ENCODE peak calls at places on chromosomes 6 and 20, in six cellular contexts. N is IMR-90, K is cardiac muscle cell, O is adipocyte, H is Panc1, F is heart right ventricle. Z is an unnamed sample.

GRCh38 chr6:1024587-1024986 is 287.3 kb upstream of the FOXQ1 start:
- DNase-seq in N (peak; percentile 82), K (no peak), O (peak; percentile 94), H (no peak), F (no peak), Z (no peak)

GRCh38 chr6:41659935-41660334 is 21.7 kb downstream of the MDFI start:
- DNase-seq in N (no peak), K (no peak), O (no peak), H (no peak), F (no peak), Z (no peak)

GRCh38 chr6:47235964-47236760 is 73.5 kb downstream of the TNFRSF21 start:
- DNase-seq in N (no peak), K (no peak), O (no peak), H (no peak), F (peak; percentile 22), Z (no peak)

GRCh38 chr20:35133006-35133405 is 14.1 kb downstream of the EDEM2 start:
- DNase-seq in N (no peak), K (no peak), O (no peak), H (no peak), F (no peak), Z (no peak)

GRCh38 chr6:123042412-123042811 is 46.4 kb downstream of the CLVS2 start:
- DNase-seq in N (no peak), K (no peak), O (no peak), H (no peak), F (no peak), Z (no peak)

GRCh38 chr6:97524846-97525245 is 241.8 kb upstream of the MMS22L start:
- DNase-seq in N (no peak), K (no peak), O (no peak), H (no peak), F (no peak), Z (no peak)

GRCh38 chr6:134732761-134733160 is 217.1 kb downstream of the ALDH8A1 start:
- DNase-seq in N (peak; percentile 29), K (no peak), O (no peak), H (no peak), F (no peak), Z (no peak)

GRCh38 chr20:57762531-57763234 is 52.9 kb upstream of the PMEPA1 start:
- DNase-seq in N (no peak), K (no peak), O (no peak), H (no peak), F (no peak), Z (peak; percentile 15)

GRCh38 chr20:33812673-33813462 is 1.7 kb downstream of the CHMP4B start:
- DNase-seq in N (no peak), K (no peak), O (peak; percentile 55), H (no peak), F (no peak), Z (peak; percentile 41)

GRCh38 chr20:1443085-1443484 is 23.6 kb downstream of the NSFL1C start:
- DNase-seq in N (no peak), K (no peak), O (no peak), H (no peak), F (no peak), Z (no peak)

GRCh38 chr20:1449370-1449769 is 17.3 kb downstream of the NSFL1C start:
- DNase-seq in N (no peak), K (no peak), O (no peak), H (no peak), F (no peak), Z (no peak)

GRCh38 chr20:1448081-1448627 is 18.5 kb downstream of the NSFL1C start:
- DNase-seq in N (no peak), K (no peak), O (no peak), H (no peak), F (no peak), Z (no peak)

GRCh38 chr20:1442304-1442703 is 24.3 kb downstream of the NSFL1C start:
- DNase-seq in N (no peak), K (no peak), O (no peak), H (no peak), F (no peak), Z (no peak)

DNA sequence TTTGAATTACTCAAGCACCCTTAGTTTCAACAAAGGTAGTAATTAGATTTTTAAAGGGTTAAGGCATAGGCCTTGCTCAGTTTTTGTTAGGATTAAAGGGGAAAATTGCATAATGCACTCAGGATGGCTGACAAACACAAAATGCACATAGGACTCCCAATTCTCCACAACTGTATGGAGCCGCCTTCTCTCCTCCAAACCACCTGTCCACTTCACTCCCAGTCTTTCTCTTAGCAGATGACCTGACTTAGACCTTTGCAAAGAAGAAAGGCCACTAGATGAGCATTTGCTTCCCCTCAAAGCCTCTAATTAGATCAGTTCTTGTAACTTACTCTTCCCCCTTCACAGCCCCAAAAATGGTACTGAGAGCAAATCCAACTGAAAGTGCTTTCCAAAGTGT is 20.1 kb downstream of the NSFL1C start:
- DNase-seq in N (no peak), K (no peak), O (no peak), H (no peak), F (no peak), Z (no peak)
- H3K4me3 ChIP-seq in N (no peak overlapping the region), K (no peak overlapping the region), O (no peak overlapping the region), H (no peak overlapping the region), F (no peak overlapping the region), Z (no peak overlapping the region)

GRCh38 chr6:43781941-43782704 is 12.1 kb downstream of the VEGFA start:
- DNase-seq in N (no peak), K (no peak), O (no peak), H (no peak), F (no peak), Z (no peak)
- H3K4me1 ChIP-seq in N (peaks cover 2% of the 10 kb centered on the region), K (no peaks in the 10 kb centered on the region), O (peaks cover 11% of the 10 kb centered on the region), H (peaks cover 4% of the 10 kb centered on the region), F (peaks cover 32% of the 10 kb centered on the region), Z (no peaks in the 10 kb centered on the region)

DNA sequence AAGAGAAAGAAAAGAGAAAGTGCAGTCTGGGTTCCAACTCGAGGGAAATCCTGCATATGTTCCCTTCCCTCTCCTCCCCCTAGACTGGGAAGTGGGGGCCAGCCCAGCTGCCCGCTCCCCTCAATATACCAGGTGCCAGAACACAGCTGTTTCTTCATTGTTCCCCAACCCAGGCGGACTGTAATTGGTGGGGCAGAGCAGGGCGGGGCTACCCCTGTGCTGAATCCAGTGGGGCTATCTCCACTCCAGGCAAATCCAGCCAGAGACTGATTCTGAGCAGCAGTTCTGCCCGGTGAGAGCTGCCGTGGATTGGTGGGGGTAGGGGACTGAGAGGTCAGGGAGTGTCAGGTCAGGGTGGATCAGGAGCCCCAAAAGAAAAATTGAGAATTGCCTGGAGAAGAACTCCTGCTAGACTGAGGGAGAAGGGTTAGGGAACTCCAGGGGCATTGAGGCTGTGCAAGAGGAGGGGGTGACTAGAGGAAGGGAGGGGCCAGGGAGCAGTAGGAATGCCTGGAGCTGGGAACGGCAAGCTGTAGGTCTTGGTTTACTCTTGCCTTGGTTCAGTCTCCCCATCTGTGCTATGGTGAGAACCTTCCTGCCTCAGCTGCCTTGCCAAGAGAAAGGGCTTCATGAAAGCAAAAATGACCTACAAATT is at the start of gene MYMX:
- DNase-seq in N (no peak), K (no peak), O (no peak), H (no peak), F (peak; percentile 47), Z (no peak)
- H3K4me3 ChIP-seq in N (no peak within 1 kb of the TSS), K (no peak within 1 kb of the TSS), O (peak within 1 kb of the TSS; percentile 26), H (no peak within 1 kb of the TSS), F (peak within 1 kb of the TSS; percentile 24), Z (no peak within 1 kb of the TSS)

DNA sequence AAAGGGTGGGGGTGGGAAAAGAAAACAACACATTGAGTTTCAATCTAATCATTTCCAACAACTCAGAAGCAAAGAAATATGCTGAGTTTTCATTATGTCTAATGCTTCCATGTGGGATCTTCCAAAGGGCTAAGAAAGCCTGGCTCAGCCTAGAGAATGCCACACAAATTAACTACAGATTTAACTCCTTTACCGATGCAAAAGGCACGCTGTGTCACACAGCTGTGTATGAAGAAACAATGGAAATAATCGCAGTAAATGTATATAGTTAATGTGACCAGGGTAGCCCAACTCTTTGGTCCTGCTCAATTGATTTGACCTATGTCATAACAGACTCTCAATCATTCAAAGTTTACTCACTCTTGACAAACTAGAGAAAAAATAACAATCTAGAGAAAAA is 17.8 kb downstream of the B4GALT5 start:
- DNase-seq in N (no peak), K (no peak), O (peak; percentile 47), H (no peak), F (no peak), Z (no peak)
- H3K4me1 ChIP-seq in N (peaks cover 13% of the 10 kb centered on the region), K (peaks cover 10% of the 10 kb centered on the region), O (peaks cover 44% of the 10 kb centered on the region), H (peaks cover 62% of the 10 kb centered on the region), F (peaks cover 37% of the 10 kb centered on the region), Z (peaks cover 100% of the 10 kb centered on the region)

DNA sequence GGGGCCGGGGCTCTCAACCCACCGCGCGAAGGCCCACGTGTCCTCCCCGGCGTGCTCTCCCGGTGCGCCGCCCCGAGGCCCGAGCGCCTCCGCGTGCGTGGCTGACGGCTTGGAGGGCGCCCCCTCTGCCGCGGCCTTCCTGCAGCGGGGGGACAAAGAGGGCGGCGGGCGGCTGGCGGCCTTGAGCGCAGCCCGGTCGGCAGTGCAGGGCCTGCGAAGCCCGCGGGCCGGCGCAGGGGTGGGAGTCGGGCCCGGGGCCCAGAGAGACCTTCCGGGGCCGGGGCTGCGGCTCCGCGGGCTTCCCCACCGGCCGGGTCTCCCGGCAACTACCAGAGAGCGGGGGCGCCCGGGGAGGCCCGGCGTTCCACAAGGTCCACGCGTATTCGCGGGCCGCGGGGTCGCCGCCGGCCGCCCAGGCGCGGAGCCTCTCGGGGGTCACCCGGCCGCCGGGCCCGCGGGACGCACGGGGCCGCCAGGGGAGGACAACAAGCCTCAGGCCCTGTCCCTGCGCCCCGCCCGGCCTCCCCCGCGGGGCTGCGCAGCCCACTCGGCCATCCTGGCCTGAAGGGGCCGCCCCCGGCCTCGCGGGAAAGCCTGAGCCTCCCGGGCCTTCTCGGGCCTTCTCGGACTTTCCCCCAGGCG is at the start of gene FAM217A:
- DNase-seq in N (no peak), K (peak; percentile 25), O (no peak), H (no peak), F (no peak), Z (no peak)
- H3K4me3 ChIP-seq in N (no peak within 1 kb of the TSS), K (no peak within 1 kb of the TSS), O (no peak within 1 kb of the TSS), H (no peak within 1 kb of the TSS), F (peak within 1 kb of the TSS; percentile 11), Z (no peak within 1 kb of the TSS)

GRCh38 chr6:158561938-158562337 is 2.0 kb downstream of the TMEM181 start:
- DNase-seq in N (no peak), K (no peak), O (no peak), H (no peak), F (no peak), Z (no peak)

GRCh38 chr6:158561247-158561884 is 1.5 kb downstream of the TMEM181 start:
- DNase-seq in N (no peak), K (no peak), O (no peak), H (no peak), F (no peak), Z (no peak)

GRCh38 chr6:158559895-158560786 is at the start of gene TMEM181:
- DNase-seq in N (peak; percentile 80), K (peak; percentile 90), O (peak; percentile 94), H (peak; percentile 25), F (peak; percentile 89), Z (peak; percentile 97)

GRCh38 chr6:158559338-158559894 is 475 bp upstream of the TMEM181 start:
- DNase-seq in N (no peak), K (no peak), O (no peak), H (no peak), F (no peak), Z (no peak)

GRCh38 chr6:158560787-158561246 is 926 bp downstream of the TMEM181 start:
- DNase-seq in N (no peak), K (no peak), O (peak; percentile 70), H (no peak), F (no peak), Z (peak; percentile 82)
- H3K4me1 ChIP-seq in N (peaks cover 12% of the 10 kb centered on the region), K (peaks cover 22% of the 10 kb centered on the region), O (peaks cover 33% of the 10 kb centered on the region), H (peaks cover 23% of the 10 kb centered on the region), F (peaks cover 16% of the 10 kb centered on the region), Z (peaks cover 64% of the 10 kb centered on the region)